ENCODE peak calls at places on chromosome 21, in seven cellular contexts. B, K, D, W, V, E and L are unnamed samples.

GRCh38 chr21:31366825-31367224 is 22.8 kb upstream of the TIAM1 start:
- DNase-seq in B (no peak), K (no peak), D (peak; percentile 98), W (peak; percentile 98), V (no peak), E (no peak), L (peak; percentile 70)

GRCh38 chr21:43590220-43590619 is 69.1 kb downstream of the HSF2BP start:
- DNase-seq in B (no peak), K (no peak), D (no peak), W (no peak), V (no peak), E (no peak), L (peak; percentile 57)

GRCh38 chr21:46633561-46633960 is 1.9 kb upstream of the PRMT2 start:
- DNase-seq in B (no peak), K (no peak), D (no peak), W (no peak), V (no peak), E (no peak), L (no peak)

GRCh38 chr21:26846036-26846931 is 1.1 kb upstream of the ADAMTS1 start:
- DNase-seq in B (no peak), K (peak; percentile 81), D (no peak), W (peak; percentile 69), V (peak; percentile 79), E (peak; percentile 90), L (peak; percentile 86)

GRCh38 chr21:43762303-43763128 is 13.6 kb downstream of the CSTB start:
- DNase-seq in B (no peak), K (no peak), D (no peak), W (peak; percentile 37), V (no peak), E (no peak), L (no peak)

GRCh38 chr21:30243691-30244090 is 27.8 kb upstream of the CLDN8 start:
- DNase-seq in B (no peak), K (no peak), D (no peak), W (no peak), V (no peak), E (no peak), L (no peak)

GRCh38 chr21:15141236-15141970 is 76.6 kb upstream of the NRIP1 start:
- DNase-seq in B (no peak), K (no peak), D (no peak), W (no peak), V (no peak), E (no peak), L (no peak)

GRCh38 chr21:46585191-46585953 is 19.5 kb downstream of the S100B start:
- DNase-seq in B (no peak), K (no peak), D (no peak), W (no peak), V (no peak), E (no peak), L (no peak)

GRCh38 chr21:15797577-15798363 is 68.0 kb downstream of the USP25 start:
- DNase-seq in B (peak; percentile 17), K (peak; percentile 22), D (no peak), W (no peak), V (peak; percentile 3), E (no peak), L (no peak)

GRCh38 chr21:38839683-38840286 is 34.1 kb downstream of the ETS2 start:
- DNase-seq in B (no peak), K (no peak), D (peak; percentile 21), W (peak; percentile 95), V (no peak), E (no peak), L (peak; percentile 92)

GRCh38 chr21:44024895-44025353 is 12.8 kb downstream of the TRAPPC10 start:
- DNase-seq in B (no peak), K (peak; percentile 43), D (no peak), W (no peak), V (peak; percentile 31), E (peak; percentile 32), L (peak; percentile 87)

GRCh38 chr21:46392921-46393320 is 65.8 kb upstream of the DIP2A start:
- DNase-seq in B (no peak), K (no peak), D (no peak), W (no peak), V (no peak), E (no peak), L (peak; percentile 96)

GRCh38 chr21:43192501-43193081 is 23.8 kb downstream of the CRYAA start:
- DNase-seq in B (no peak), K (no peak), D (no peak), W (no peak), V (no peak), E (no peak), L (no peak)

GRCh38 chr21:38817371-38818335 is 11.9 kb downstream of the ETS2 start:
- DNase-seq in B (no peak), K (no peak), D (no peak), W (peak; percentile 69), V (no peak), E (no peak), L (peak; percentile 90)

GRCh38 chr21:26794597-26795397 is 50.4 kb downstream of the ADAMTS1 start:
- DNase-seq in B (no peak), K (no peak), D (no peak), W (no peak), V (no peak), E (no peak), L (no peak)

GRCh38 chr21:39180429-39181019 is 2.7 kb downstream of the PSMG1 start:
- DNase-seq in B (peak; percentile 40), K (peak; percentile 24), D (no peak), W (peak; percentile 38), V (no peak), E (no peak), L (peak; percentile 40)

GRCh38 chr21:43988506-43989230 is 23.4 kb upstream of the TRAPPC10 start:
- DNase-seq in B (no peak), K (no peak), D (no peak), W (no peak), V (no peak), E (no peak), L (no peak)

GRCh38 chr21:43712268-43712942 is 6.5 kb upstream of the PDXK start:
- DNase-seq in B (no peak), K (no peak), D (peak; percentile 72), W (peak; percentile 98), V (no peak), E (peak; percentile 85), L (peak; percentile 78)

GRCh38 chr21:46605759-46606426 is 1.0 kb upstream of the S100B start:
- DNase-seq in B (no peak), K (no peak), D (no peak), W (no peak), V (no peak), E (no peak), L (no peak)

GRCh38 chr21:30044447-30045064 is 104.8 kb upstream of the GRIK1 start:
- DNase-seq in B (peak; percentile 23), K (peak; percentile 60), D (no peak), W (peak; percentile 70), V (peak; percentile 31), E (peak; percentile 50), L (peak; percentile 28)

GRCh38 chr21:22174746-22175145 is 1176.5 kb downstream of the NCAM2 start:
- DNase-seq in B (no peak), K (no peak), D (no peak), W (peak; percentile 27), V (no peak), E (no peak), L (no peak)

GRCh38 chr21:41995577-41995976 is 14.6 kb downstream of the ZBTB21 start:
- DNase-seq in B (no peak), K (no peak), D (no peak), W (no peak), V (no peak), E (no peak), L (no peak)

GRCh38 chr21:30097791-30098190 is 68.8 kb downstream of the CLDN17 start:
- DNase-seq in B (no peak), K (no peak), D (no peak), W (no peak), V (no peak), E (no peak), L (no peak)

GRCh38 chr21:31456201-31456600 is 112.1 kb upstream of the TIAM1 start:
- DNase-seq in B (no peak), K (no peak), D (no peak), W (no peak), V (no peak), E (no peak), L (no peak)

GRCh38 chr21:42002421-42002958 is 7.7 kb downstream of the ZBTB21 start:
- DNase-seq in B (no peak), K (no peak), D (no peak), W (peak; percentile 89), V (no peak), E (peak; percentile 37), L (peak; percentile 97)

GRCh38 chr21:15063821-15064575 is 802 bp downstream of the NRIP1 start:
- DNase-seq in B (peak; percentile 0), K (peak; percentile 66), D (no peak), W (peak; percentile 48), V (peak; percentile 69), E (peak; percentile 64), L (peak; percentile 76)

GRCh38 chr21:45219517-45219916 is 68.2 kb downstream of the POFUT2 start:
- DNase-seq in B (no peak), K (no peak), D (no peak), W (no peak), V (no peak), E (no peak), L (no peak)
- TF ChIP-seq EZH2phosphoT487 in B (no peak), K (no peak), D (no peak), W (no peak), V (no peak), E (no peak), L (no peak)

DNA sequence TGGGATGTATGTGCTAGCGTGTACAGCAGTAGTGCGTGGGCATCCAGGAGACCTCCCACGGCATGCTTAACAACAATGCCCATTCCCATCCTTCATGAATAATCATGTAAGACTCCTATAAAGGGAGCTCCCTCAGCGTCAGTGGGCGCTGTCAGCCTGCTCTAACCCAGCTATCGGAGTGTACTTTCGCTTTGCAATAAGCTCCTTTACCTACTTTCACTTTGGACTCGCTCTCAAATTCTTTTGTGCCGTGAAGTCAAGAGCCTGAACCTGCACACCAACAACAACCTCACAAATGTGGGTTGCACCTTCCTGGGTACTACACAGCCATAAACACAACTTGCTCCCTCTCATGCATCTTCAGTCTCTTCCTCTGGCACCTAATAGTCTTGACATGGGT is 114.8 kb upstream of the PAXBP1 start:
- DNase-seq in B (peak; percentile 82), K (no peak), D (no peak), W (peak; percentile 9), V (no peak), E (no peak), L (no peak)
- H2AFZ ChIP-seq in B (peak overlapping the region; percentile 67), K (no peak overlapping the region), D (no peak overlapping the region), W (peak overlapping the region; percentile 9), V (no peak overlapping the region), E (no peak overlapping the region), L (no peak overlapping the region)

GRCh38 chr21:36463204-36463603 is 16.7 kb downstream of the CLDN14 start:
- DNase-seq in B (no peak), K (no peak), D (no peak), W (no peak), V (no peak), E (no peak), L (no peak)
- TF ChIP-seq EZH2 in B (no peak), K (no peak), D (no peak), W (no peak), V (no peak), E (no peak), L (no peak)

DNA sequence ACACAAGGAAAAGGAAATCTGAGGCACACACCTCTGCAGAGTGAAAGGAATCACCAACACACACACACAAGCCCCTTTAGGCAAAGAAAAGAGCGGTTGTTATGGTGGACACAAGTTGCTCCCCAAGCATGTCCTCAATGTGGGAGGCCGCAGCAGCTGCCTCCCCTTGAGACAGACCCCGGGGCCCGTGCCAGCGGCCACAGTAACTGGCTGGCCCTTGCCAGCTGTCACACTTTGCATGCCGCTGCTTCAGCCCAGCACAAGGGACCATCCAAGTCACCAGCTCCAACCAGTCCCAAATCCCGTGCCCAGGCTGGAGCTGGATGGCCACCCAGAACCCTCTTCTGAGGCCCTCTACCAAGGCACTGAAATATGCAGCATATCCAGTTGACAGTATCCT is 2.9 kb upstream of the OLIG1 start:
- DNase-seq in B (no peak), K (no peak), D (no peak), W (no peak), V (no peak), E (no peak), L (no peak)
- TF ChIP-seq EZH2phosphoT487 in B (no peak), K (no peak), D (no peak), W (no peak), V (no peak), E (no peak), L (no peak)